ENCODE peak calls at places on chromosome 18, in five cellular contexts. One of them, this sample, is unnamed.

GRCh38 chr18:79579807-79580480 is 99.7 kb upstream of the CTDP1 start:
- DNase-seq in activated T-helper 1 cell treated with Interleukin-2 at 50 U/mL for 16 hours: no peak
- DNase-seq in hepatic stellate cell: no peak
- DNase-seq in Calu3: no peak
- DNase-seq in amygdala: no peak
- DNase-seq in this sample: no peak

GRCh38 chr18:78546281-78546680 is 433.3 kb upstream of the SALL3 start:
- DNase-seq in activated T-helper 1 cell treated with Interleukin-2 at 50 U/mL for 16 hours: no peak
- DNase-seq in hepatic stellate cell: no peak
- DNase-seq in Calu3: no peak
- DNase-seq in amygdala: no peak
- DNase-seq in this sample: no peak

GRCh38 chr18:30556112-30556511 is 486.4 kb downstream of the DSC3 start:
- DNase-seq in activated T-helper 1 cell treated with Interleukin-2 at 50 U/mL for 16 hours: no peak
- DNase-seq in amygdala: no peak
- DNase-seq in Calu3: no peak
- DNase-seq in hepatic stellate cell: no peak
- DNase-seq in this sample: no peak

GRCh38 chr18:4004176-4004829 is 450.8 kb downstream of the DLGAP1 start:
- DNase-seq in activated T-helper 1 cell treated with Interleukin-2 at 50 U/mL for 16 hours: no peak
- DNase-seq in hepatic stellate cell: no peak
- DNase-seq in Calu3: no peak
- DNase-seq in amygdala: no peak
- DNase-seq in this sample: no peak

GRCh38 chr18:57435851-57436192 is 648 bp downstream of the ONECUT2 start:
- DNase-seq in hepatic stellate cell: no peak
- DNase-seq in amygdala: no peak
- DNase-seq in activated T-helper 1 cell treated with Interleukin-2 at 50 U/mL for 16 hours: no peak
- DNase-seq in Calu3: no peak
- DNase-seq in this sample: peak

GRCh38 chr18:53984021-53984420 is 240.4 kb downstream of the MBD2 start:
- DNase-seq in activated T-helper 1 cell treated with Interleukin-2 at 50 U/mL for 16 hours: no peak
- DNase-seq in amygdala: no peak
- DNase-seq in hepatic stellate cell: no peak
- DNase-seq in Calu3: no peak
- DNase-seq in this sample: no peak

GRCh38 chr18:44048846-44049245 is 631.8 kb upstream of the SETBP1 start:
- DNase-seq in Calu3: no peak
- DNase-seq in hepatic stellate cell: no peak
- DNase-seq in amygdala: no peak
- DNase-seq in activated T-helper 1 cell treated with Interleukin-2 at 50 U/mL for 16 hours: no peak
- DNase-seq in this sample: no peak

GRCh38 chr18:76821875-76822509 is 365 bp upstream of the ZNF236 start:
- DNase-seq in amygdala: peak
- DNase-seq in Calu3: peak
- DNase-seq in activated T-helper 1 cell treated with Interleukin-2 at 50 U/mL for 16 hours: peak
- DNase-seq in hepatic stellate cell: peak
- DNase-seq in this sample: peak

GRCh38 chr18:50679656-50680055 is 119.8 kb downstream of the MAPK4 start:
- DNase-seq in activated T-helper 1 cell treated with Interleukin-2 at 50 U/mL for 16 hours: no peak
- DNase-seq in Calu3: no peak
- DNase-seq in amygdala: no peak
- DNase-seq in hepatic stellate cell: no peak
- DNase-seq in this sample: no peak

GRCh38 chr18:8883409-8883668 is 178.0 kb downstream of the MTCL1 start:
- DNase-seq in amygdala: no peak
- DNase-seq in hepatic stellate cell: no peak
- DNase-seq in Calu3: no peak
- DNase-seq in activated T-helper 1 cell treated with Interleukin-2 at 50 U/mL for 16 hours: no peak
- DNase-seq in this sample: no peak

GRCh38 chr18:48274301-48274700 is 134.9 kb downstream of the ZBTB7C start:
- DNase-seq in hepatic stellate cell: no peak
- DNase-seq in Calu3: no peak
- DNase-seq in activated T-helper 1 cell treated with Interleukin-2 at 50 U/mL for 16 hours: no peak
- DNase-seq in amygdala: no peak
- DNase-seq in this sample: no peak

GRCh38 chr18:2976218-2976617 is 36.7 kb downstream of the LPIN2 start:
- DNase-seq in hepatic stellate cell: no peak
- DNase-seq in activated T-helper 1 cell treated with Interleukin-2 at 50 U/mL for 16 hours: no peak
- DNase-seq in amygdala: no peak
- DNase-seq in Calu3: no peak
- DNase-seq in this sample: no peak

GRCh38 chr18:78082776-78083175 is 833.1 kb downstream of the GALR1 start:
- DNase-seq in activated T-helper 1 cell treated with Interleukin-2 at 50 U/mL for 16 hours: no peak
- DNase-seq in amygdala: no peak
- DNase-seq in Calu3: no peak
- DNase-seq in hepatic stellate cell: no peak
- DNase-seq in this sample: no peak

GRCh38 chr18:58993260-58993659 is 128.6 kb downstream of the ZNF532 start:
- DNase-seq in activated T-helper 1 cell treated with Interleukin-2 at 50 U/mL for 16 hours: no peak
- DNase-seq in amygdala: no peak
- DNase-seq in hepatic stellate cell: no peak
- DNase-seq in Calu3: no peak
- DNase-seq in this sample: no peak

GRCh38 chr18:43485565-43485964 is 208.3 kb upstream of the SYT4 start:
- DNase-seq in amygdala: no peak
- DNase-seq in activated T-helper 1 cell treated with Interleukin-2 at 50 U/mL for 16 hours: no peak
- DNase-seq in hepatic stellate cell: peak
- DNase-seq in Calu3: no peak
- DNase-seq in this sample: no peak

GRCh38 chr18:23618862-23619387 is 32.6 kb upstream of the NPC1 start:
- DNase-seq in activated T-helper 1 cell treated with Interleukin-2 at 50 U/mL for 16 hours: no peak
- DNase-seq in hepatic stellate cell: no peak
- DNase-seq in amygdala: no peak
- DNase-seq in Calu3: peak
- DNase-seq in this sample: peak

GRCh38 chr18:35076556-35076955 is 35.3 kb downstream of the MAPRE2 start:
- DNase-seq in amygdala: no peak
- DNase-seq in activated T-helper 1 cell treated with Interleukin-2 at 50 U/mL for 16 hours: no peak
- DNase-seq in Calu3: no peak
- DNase-seq in hepatic stellate cell: peak
- DNase-seq in this sample: no peak

GRCh38 chr18:58024139-58024538 is 19.9 kb upstream of the NEDD4L start:
- DNase-seq in amygdala: no peak
- DNase-seq in hepatic stellate cell: no peak
- DNase-seq in Calu3: no peak
- DNase-seq in activated T-helper 1 cell treated with Interleukin-2 at 50 U/mL for 16 hours: no peak
- DNase-seq in this sample: no peak

GRCh38 chr18:47618758-47619157 is 311.7 kb downstream of the SMAD2 start:
- DNase-seq in activated T-helper 1 cell treated with Interleukin-2 at 50 U/mL for 16 hours: no peak
- DNase-seq in Calu3: no peak
- DNase-seq in hepatic stellate cell: no peak
- DNase-seq in amygdala: no peak
- DNase-seq in this sample: no peak

GRCh38 chr18:51098082-51098481 is 68.1 kb downstream of the SMAD4 start:
- DNase-seq in amygdala: no peak
- DNase-seq in hepatic stellate cell: no peak
- DNase-seq in Calu3: no peak
- DNase-seq in activated T-helper 1 cell treated with Interleukin-2 at 50 U/mL for 16 hours: no peak
- DNase-seq in this sample: no peak

GRCh38 chr18:67483237-67483636 is 33.3 kb downstream of the DSEL start:
- DNase-seq in amygdala: no peak
- DNase-seq in activated T-helper 1 cell treated with Interleukin-2 at 50 U/mL for 16 hours: no peak
- DNase-seq in hepatic stellate cell: no peak
- DNase-seq in Calu3: no peak
- DNase-seq in this sample: no peak

GRCh38 chr18:75016025-75016717 is 192.8 kb downstream of the PTGR3 start:
- DNase-seq in hepatic stellate cell: no peak
- DNase-seq in Calu3: no peak
- DNase-seq in activated T-helper 1 cell treated with Interleukin-2 at 50 U/mL for 16 hours: no peak
- DNase-seq in amygdala: no peak
- DNase-seq in this sample: no peak

GRCh38 chr18:77517901-77518300 is 268.3 kb downstream of the GALR1 start:
- DNase-seq in Calu3: no peak
- DNase-seq in amygdala: no peak
- DNase-seq in activated T-helper 1 cell treated with Interleukin-2 at 50 U/mL for 16 hours: no peak
- DNase-seq in hepatic stellate cell: no peak
- DNase-seq in this sample: no peak